ENCODE peak calls at places on chromosomes 4 and X, in eight cellular contexts. K, L, E, X, C, Q, V and G are unnamed samples.

GRCh38 chrX:111169141-111169540 is 73.2 kb downstream of the PAK3 start:
- DNase-seq in K (no peak), L (no peak), E (no peak), X (no peak), C (no peak), Q (no peak), V (no peak), G (no peak)

GRCh38 chrX:125205084-125205917 is 114.4 kb upstream of the TEX13C start:
- DNase-seq in K (peak), L (no peak), E (peak), X (no peak), C (no peak), Q (peak), V (peak), G (no peak)

GRCh38 chrX:2707334-2707760 is 16.3 kb downstream of the CD99 start:
- DNase-seq in K (no peak), L (peak), E (peak), X (no peak), C (peak), Q (peak), V (peak), G (no peak)

GRCh38 chr4:138259801-138260200 is 17.7 kb upstream of the SLC7A11 start:
- DNase-seq in K (no peak), L (no peak), E (peak), X (no peak), C (peak), Q (no peak), V (no peak), G (no peak)

GRCh38 chr4:133624744-133625143 is 475.6 kb downstream of the PCDH10 start:
- DNase-seq in K (no peak), L (no peak), E (no peak), X (no peak), C (no peak), Q (no peak), V (peak), G (no peak)

GRCh38 chr4:47287735-47288134 is 175.8 kb downstream of the COMMD8 start:
- DNase-seq in K (no peak), L (peak), E (peak), X (no peak), C (peak), Q (no peak), V (no peak), G (peak)

GRCh38 chr4:24488399-24489164 is 95.8 kb downstream of the DHX15 start:
- DNase-seq in K (peak), L (no peak), E (peak), X (peak), C (peak), Q (peak), V (peak), G (no peak)

GRCh38 chr4:157220026-157220881 is at the start of gene GRIA2:
- DNase-seq in K (peak), L (no peak), E (peak), X (peak), C (peak), Q (no peak), V (peak), G (peak)

GRCh38 chrX:39639871-39640270 is 457.9 kb downstream of the BCOR start:
- DNase-seq in K (no peak), L (no peak), E (no peak), X (no peak), C (no peak), Q (no peak), V (no peak), G (no peak)

GRCh38 chr4:166737430-166737829 is 496.9 kb downstream of the SPOCK3 start:
- DNase-seq in K (no peak), L (no peak), E (no peak), X (no peak), C (no peak), Q (no peak), V (no peak), G (no peak)

GRCh38 chr4:90444904-90445303 is 317.7 kb downstream of the CCSER1 start:
- DNase-seq in K (no peak), L (no peak), E (no peak), X (no peak), C (no peak), Q (no peak), V (no peak), G (no peak)

GRCh38 chr4:7278071-7278765 is 85.9 kb downstream of the SORCS2 start:
- DNase-seq in K (no peak), L (no peak), E (no peak), X (no peak), C (no peak), Q (no peak), V (no peak), G (no peak)

GRCh38 chrX:48003367-48003757 is 427 bp downstream of the ZNF182 start:
- DNase-seq in K (no peak), L (no peak), E (no peak), X (peak), C (no peak), Q (no peak), V (peak), G (no peak)

GRCh38 chr4:100184787-100185186 is 5.5 kb downstream of the DDIT4L start:
- DNase-seq in K (no peak), L (no peak), E (no peak), X (no peak), C (no peak), Q (no peak), V (no peak), G (no peak)

GRCh38 chr4:24312261-24312913 is 272.0 kb downstream of the DHX15 start:
- DNase-seq in K (no peak), L (no peak), E (no peak), X (no peak), C (no peak), Q (no peak), V (no peak), G (no peak)

GRCh38 chrX:10681167-10681566 is 60.8 kb upstream of the MID1 start:
- DNase-seq in K (no peak), L (no peak), E (no peak), X (no peak), C (no peak), Q (no peak), V (no peak), G (no peak)

GRCh38 chrX:97096385-97096784 is 212.7 kb downstream of the RPA4 start:
- DNase-seq in K (no peak), L (no peak), E (no peak), X (no peak), C (no peak), Q (no peak), V (no peak), G (no peak)

GRCh38 chr4:188976644-188977115 is 837.4 kb downstream of the TRIML1 start:
- DNase-seq in K (no peak), L (no peak), E (peak), X (no peak), C (peak), Q (no peak), V (peak), G (peak)

GRCh38 chr4:124202106-124202505 is 510.4 kb downstream of the ANKRD50 start:
- DNase-seq in K (no peak), L (no peak), E (peak), X (no peak), C (no peak), Q (no peak), V (no peak), G (no peak)

GRCh38 chr4:108276690-108277089 is 108.0 kb upstream of the LEF1 start:
- DNase-seq in K (no peak), L (no peak), E (no peak), X (no peak), C (no peak), Q (no peak), V (no peak), G (no peak)

GRCh38 chr4:61336488-61336887 is 136.4 kb downstream of the ADGRL3 start:
- DNase-seq in K (peak), L (no peak), E (no peak), X (no peak), C (no peak), Q (no peak), V (peak), G (no peak)

GRCh38 chr4:184343400-184344177 is 125.9 kb upstream of the ENPP6 start:
- DNase-seq in K (peak), L (peak), E (peak), X (peak), C (peak), Q (no peak), V (peak), G (no peak)

GRCh38 chr4:146098397-146098796 is 77.1 kb upstream of the LSM6 start:
- DNase-seq in K (no peak), L (no peak), E (no peak), X (no peak), C (no peak), Q (no peak), V (no peak), G (no peak)

GRCh38 chrX:153862369-153863250 is 23.4 kb downstream of the L1CAM start:
- DNase-seq in K (peak), L (no peak), E (no peak), X (no peak), C (no peak), Q (no peak), V (peak), G (no peak)

GRCh38 chr4:76156635-76157034 is 8.4 kb upstream of the NUP54 start:
- DNase-seq in K (no peak), L (no peak), E (peak), X (no peak), C (no peak), Q (no peak), V (no peak), G (no peak)

GRCh38 chr4:147854154-147854553 is 122.3 kb downstream of the ARHGAP10 start:
- DNase-seq in K (no peak), L (no peak), E (peak), X (no peak), C (no peak), Q (no peak), V (no peak), G (no peak)

GRCh38 chrX:8147216-8147615 is 23.9 kb downstream of the VCX2 start:
- DNase-seq in K (no peak), L (no peak), E (no peak), X (no peak), C (peak), Q (no peak), V (peak), G (no peak)

GRCh38 chr4:76725039-76725438 is 172.9 kb downstream of the SOWAHB start:
- DNase-seq in K (no peak), L (no peak), E (peak), X (no peak), C (no peak), Q (no peak), V (no peak), G (no peak)

GRCh38 chr4:104693601-104694201 is 199.0 kb upstream of the CXXC4 start:
- DNase-seq in K (no peak), L (no peak), E (peak), X (no peak), C (no peak), Q (no peak), V (no peak), G (no peak)

GRCh38 chrX:108396188-108396885 is 41.9 kb downstream of the COL4A6 start:
- DNase-seq in K (no peak), L (no peak), E (peak), X (no peak), C (peak), Q (no peak), V (no peak), G (no peak)

GRCh38 chrX:120677017-120677652 is 47.3 kb upstream of the C1GALT1C1 start:
- DNase-seq in K (no peak), L (no peak), E (no peak), X (no peak), C (no peak), Q (no peak), V (no peak), G (no peak)

GRCh38 chr4:40149960-40150385 is 46.9 kb upstream of the RHOH start:
- DNase-seq in K (no peak), L (peak), E (peak), X (no peak), C (peak), Q (no peak), V (peak), G (peak)

GRCh38 chr4:153785830-153786721 is 2.8 kb downstream of the SFRP2 start:
- DNase-seq in K (no peak), L (no peak), E (peak), X (no peak), C (peak), Q (no peak), V (peak), G (no peak)
- TF ChIP-seq CTCF in K (peak), L (peak), E (peak), X (peak), C (peak), Q (no peak), V (peak), G (peak)

DNA sequence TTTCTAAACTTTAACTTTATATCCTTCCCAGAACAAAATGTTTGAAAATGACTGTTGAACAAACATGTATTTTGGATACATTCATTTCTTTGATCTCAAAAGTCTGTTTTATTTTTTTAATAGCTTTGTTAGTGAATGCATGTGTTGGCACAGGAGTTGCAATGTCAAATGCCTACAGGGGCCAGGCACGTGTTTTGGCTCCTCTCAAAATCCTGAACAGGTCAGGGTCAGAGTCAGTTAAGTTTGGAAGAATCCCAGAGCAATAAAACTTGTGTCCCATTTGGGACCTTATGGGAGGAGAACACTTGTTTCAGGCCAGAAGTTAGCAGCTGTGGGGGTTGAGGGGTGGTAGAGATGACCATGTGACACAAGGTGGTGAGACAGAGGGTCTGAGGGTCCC is 29.0 kb upstream of the CCDC110 start:
- DNase-seq in K (no peak), L (no peak), E (no peak), X (no peak), C (no peak), Q (no peak), V (no peak), G (no peak)
- H3K4me3 ChIP-seq in K (no peak), L (no peak), E (no peak), X (no peak), C (no peak), Q (no peak), V (no peak), G (no peak)

DNA sequence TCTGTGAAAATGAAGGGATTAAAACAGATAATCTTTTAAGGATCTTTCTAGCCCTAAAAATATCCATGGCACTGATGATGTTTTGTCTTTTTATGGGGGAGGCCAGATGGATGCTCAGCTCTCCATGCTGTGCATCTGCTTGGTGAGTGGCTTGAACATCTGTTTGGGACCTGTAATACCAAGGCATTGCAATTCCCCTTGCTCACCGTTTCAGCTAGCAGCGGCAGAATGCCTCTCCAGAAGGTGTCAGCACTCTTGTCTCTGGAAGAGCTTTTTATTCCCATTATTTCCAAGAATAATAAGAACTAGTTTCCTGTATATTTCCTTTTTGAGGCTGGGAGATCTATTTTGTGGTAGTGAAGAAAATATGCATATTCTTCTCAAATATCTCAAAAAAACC is 151.9 kb upstream of the ANK2 start:
- DNase-seq in K (no peak), L (no peak), E (peak), X (no peak), C (no peak), Q (no peak), V (peak), G (no peak)
- TF ChIP-seq CTCF in K (peak), L (no peak), E (no peak), X (no peak), C (no peak), Q (no peak), V (peak), G (no peak)

DNA sequence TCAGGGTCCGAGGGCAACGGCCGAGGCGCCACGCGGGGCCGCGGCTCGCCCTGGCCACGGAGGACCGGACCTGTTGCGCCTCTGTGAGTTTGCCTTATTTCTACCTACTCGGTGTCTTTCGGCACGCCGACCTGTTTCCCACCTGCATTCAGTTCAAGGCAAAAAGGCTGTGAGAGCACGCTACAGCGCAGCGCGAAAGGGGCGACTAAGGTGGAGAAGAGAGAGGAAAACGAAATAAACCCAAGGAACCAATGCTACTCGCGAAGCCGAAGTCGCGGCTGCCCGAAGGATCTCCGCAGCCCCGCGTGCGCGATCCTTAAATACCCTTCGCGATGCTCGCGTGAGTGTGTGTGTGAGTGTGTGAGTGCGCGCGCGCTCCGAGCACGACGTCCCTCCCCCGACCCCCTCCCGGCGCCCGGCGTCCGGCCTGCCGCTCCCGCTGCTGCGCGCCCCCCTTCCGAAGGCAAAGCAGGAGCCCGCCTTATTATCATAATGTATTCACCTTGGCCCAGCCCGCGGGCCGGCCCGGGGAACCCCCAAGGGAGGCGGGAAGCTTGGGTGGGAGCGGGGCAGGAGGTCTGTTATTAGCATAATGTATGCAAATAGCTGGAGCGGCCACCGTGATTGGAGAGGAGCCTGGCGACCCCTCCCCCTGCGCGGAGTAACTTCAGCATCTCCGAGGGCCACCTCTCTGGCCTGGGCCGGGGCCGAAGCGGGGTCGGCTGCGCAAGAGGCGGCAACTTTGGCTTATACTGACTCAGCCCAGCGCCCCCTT is at the start of gene COL25A1:
- DNase-seq in K (no peak), L (no peak), E (peak), X (peak), C (peak), Q (peak), V (peak), G (no peak)
- H3K4me3 ChIP-seq in K (peak), L (peak), E (peak), X (peak), C (peak), Q (peak), V (peak), G (peak)